ENCODE peak calls at places on chromosome 11, in five cellular contexts. S is H9, Z is IMR-90, U is neuronal stem cell, M is trophoblast cell. N is an unnamed sample.

GRCh38 chr11:1780700-1781592 is 17.2 kb upstream of the CTSD start:
- DNase-seq in S (peak; percentile 21), Z (no peak), U (no peak), M (peak; percentile 20), N (no peak)

GRCh38 chr11:130839950-130840666 is 76.2 kb downstream of the SNX19 start:
- DNase-seq in S (no peak), Z (peak; percentile 56), U (no peak), M (no peak), N (no peak)

GRCh38 chr11:62431171-62431895 is 12.5 kb downstream of the SCGB1A1 start:
- DNase-seq in S (no peak), Z (peak; percentile 92), U (no peak), M (peak; percentile 20), N (no peak)

GRCh38 chr11:116193321-116194114 is 579.3 kb downstream of the BUD13 start:
- DNase-seq in S (peak; percentile 82), Z (peak; percentile 62), U (peak; percentile 51), M (peak; percentile 36), N (peak; percentile 89)

GRCh38 chr11:559020-559620 is 1.4 kb downstream of the LMNTD2 start:
- DNase-seq in S (no peak), Z (no peak), U (no peak), M (no peak), N (no peak)

GRCh38 chr11:114092478-114092877 is 33.0 kb downstream of the ZBTB16 start:
- DNase-seq in S (no peak), Z (no peak), U (no peak), M (no peak), N (no peak)

GRCh38 chr11:65502852-65503603 is 4.2 kb downstream of the MALAT1 start:
- DNase-seq in S (no peak), Z (peak; percentile 64), U (no peak), M (peak; percentile 49), N (peak; percentile 57)

GRCh38 chr11:128324531-128325141 is 262.7 kb downstream of the ETS1 start:
- DNase-seq in S (no peak), Z (no peak), U (no peak), M (peak; percentile 47), N (no peak)

GRCh38 chr11:111231836-111232235 is 13.7 kb upstream of the POU2AF2 start:
- DNase-seq in S (no peak), Z (peak; percentile 50), U (no peak), M (no peak), N (no peak)

GRCh38 chr11:79090191-79090590 is 350.6 kb downstream of the TENM4 start:
- DNase-seq in S (no peak), Z (no peak), U (no peak), M (peak; percentile 17), N (no peak)

GRCh38 chr11:122202161-122202950 is 86.3 kb upstream of the BLID start:
- DNase-seq in S (peak; percentile 37), Z (peak; percentile 83), U (no peak), M (no peak), N (no peak)

GRCh38 chr11:733072-733471 is 14.2 kb upstream of the TALDO1 start:
- DNase-seq in S (no peak), Z (no peak), U (no peak), M (peak; percentile 84), N (no peak)

GRCh38 chr11:112280268-112281126 is 19.8 kb upstream of the PLET1 start:
- DNase-seq in S (peak; percentile 76), Z (peak; percentile 83), U (peak; percentile 66), M (peak; percentile 89), N (peak; percentile 87)

GRCh38 chr11:133913761-133914160 is 43.0 kb downstream of the IGSF9B start:
- DNase-seq in S (no peak), Z (no peak), U (no peak), M (no peak), N (no peak)

GRCh38 chr11:34915136-34916013 is 804 bp downstream of the APIP start:
- DNase-seq in S (no peak), Z (peak; percentile 40), U (no peak), M (peak; percentile 19), N (no peak)

GRCh38 chr11:132244871-132245557 is 874.6 kb downstream of the NTM start:
- DNase-seq in S (no peak), Z (no peak), U (no peak), M (no peak), N (no peak)

GRCh38 chr11:10233581-10233980 is 60.4 kb downstream of the SBF2 start:
- DNase-seq in S (no peak), Z (peak; percentile 91), U (no peak), M (peak; percentile 86), N (peak; percentile 72)

GRCh38 chr11:83078269-83078668 is 6.6 kb upstream of the RAB30 start:
- DNase-seq in S (no peak), Z (no peak), U (no peak), M (no peak), N (no peak)

GRCh38 chr11:57619331-57619730 is 21.8 kb downstream of the SERPING1 start:
- DNase-seq in S (no peak), Z (no peak), U (no peak), M (no peak), N (no peak)

GRCh38 chr11:111064118-111064517 is 181.4 kb upstream of the POU2AF2 start:
- DNase-seq in S (no peak), Z (peak; percentile 92), U (no peak), M (no peak), N (no peak)

GRCh38 chr11:14784230-14784629 is 107.8 kb downstream of the CYP2R1 start:
- DNase-seq in S (no peak), Z (no peak), U (no peak), M (no peak), N (no peak)

GRCh38 chr11:126817096-126817495 is 183.5 kb downstream of the KIRREL3 start:
- DNase-seq in S (no peak), Z (peak; percentile 84), U (no peak), M (no peak), N (no peak)

GRCh38 chr11:17734986-17735822 is 623 bp downstream of the KCNC1 start:
- DNase-seq in S (peak; percentile 80), Z (peak; percentile 69), U (peak; percentile 86), M (peak; percentile 69), N (peak; percentile 82)

GRCh38 chr11:121452609-121453150 is at the start of gene SORL1-AS1:
- DNase-seq in S (no peak), Z (peak; percentile 5), U (no peak), M (peak; percentile 10), N (peak; percentile 48)

GRCh38 chr11:44610556-44610955 is 45.1 kb downstream of the CD82 start:
- DNase-seq in S (no peak), Z (no peak), U (no peak), M (peak; percentile 79), N (no peak)

GRCh38 chr11:126212089-126212660 is 593 bp downstream of the FAM118B start:
- DNase-seq in S (no peak), Z (peak; percentile 24), U (no peak), M (peak; percentile 15), N (peak; percentile 47)

GRCh38 chr11:63764201-63764711 is 4.3 kb downstream of the ZFTA start:
- DNase-seq in S (no peak), Z (no peak), U (no peak), M (no peak), N (no peak)

GRCh38 chr11:63761870-63762661 is 6.5 kb downstream of the ZFTA start:
- DNase-seq in S (peak; percentile 88), Z (no peak), U (peak; percentile 55), M (no peak), N (peak; percentile 95)

GRCh38 chr11:63764712-63765631 is 3.6 kb downstream of the ZFTA start:
- DNase-seq in S (peak; percentile 77), Z (no peak), U (no peak), M (no peak), N (peak; percentile 85)

GRCh38 chr11:63762662-63763505 is 5.7 kb downstream of the ZFTA start:
- DNase-seq in S (peak; percentile 58), Z (no peak), U (peak; percentile 71), M (peak; percentile 52), N (peak; percentile 80)

DNA sequence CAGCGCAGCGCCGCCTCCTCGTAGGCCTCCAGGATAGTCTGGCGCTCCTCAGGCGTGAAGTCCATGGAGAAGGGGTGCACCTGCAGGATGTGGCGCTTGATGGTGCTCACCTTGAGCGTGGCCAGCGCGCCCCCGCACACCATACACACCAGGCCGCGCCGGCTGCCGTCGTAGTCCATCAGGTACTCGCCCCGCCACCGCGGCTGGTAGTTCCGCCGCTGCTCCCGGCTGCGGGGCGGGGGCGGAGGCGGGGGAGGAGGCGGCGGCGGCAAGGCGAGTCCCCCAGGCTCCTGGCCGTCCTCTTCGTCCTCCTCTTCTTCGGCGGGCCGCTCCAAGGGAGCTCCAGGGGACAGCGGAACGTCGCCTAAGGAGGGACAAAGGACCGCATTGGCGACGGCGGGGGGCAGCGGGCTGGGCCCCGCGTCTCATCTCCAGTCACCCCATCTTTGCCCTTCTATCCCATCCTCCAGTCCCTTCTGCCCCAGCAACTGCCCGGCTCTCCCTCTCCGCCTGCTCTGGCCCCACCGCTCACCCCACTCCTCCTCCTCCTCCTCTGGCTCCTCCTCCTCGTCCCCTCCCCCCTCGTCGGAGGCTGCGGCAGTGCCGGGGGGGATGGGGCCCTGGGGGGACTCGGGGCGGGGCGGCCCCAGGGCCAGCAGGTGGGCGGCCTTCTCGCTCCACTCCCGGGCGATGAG is 4.9 kb downstream of the ZFTA start:
- DNase-seq in S (peak; percentile 91), Z (no peak), U (peak; percentile 76), M (no peak), N (peak; percentile 88)
- H3K18ac ChIP-seq in S (peak overlapping the region; percentile 94), Z (no peak overlapping the region), U (peak overlapping the region; percentile 99), M (peak overlapping the region; percentile 87), N (peak overlapping the region; percentile 99)

DNA sequence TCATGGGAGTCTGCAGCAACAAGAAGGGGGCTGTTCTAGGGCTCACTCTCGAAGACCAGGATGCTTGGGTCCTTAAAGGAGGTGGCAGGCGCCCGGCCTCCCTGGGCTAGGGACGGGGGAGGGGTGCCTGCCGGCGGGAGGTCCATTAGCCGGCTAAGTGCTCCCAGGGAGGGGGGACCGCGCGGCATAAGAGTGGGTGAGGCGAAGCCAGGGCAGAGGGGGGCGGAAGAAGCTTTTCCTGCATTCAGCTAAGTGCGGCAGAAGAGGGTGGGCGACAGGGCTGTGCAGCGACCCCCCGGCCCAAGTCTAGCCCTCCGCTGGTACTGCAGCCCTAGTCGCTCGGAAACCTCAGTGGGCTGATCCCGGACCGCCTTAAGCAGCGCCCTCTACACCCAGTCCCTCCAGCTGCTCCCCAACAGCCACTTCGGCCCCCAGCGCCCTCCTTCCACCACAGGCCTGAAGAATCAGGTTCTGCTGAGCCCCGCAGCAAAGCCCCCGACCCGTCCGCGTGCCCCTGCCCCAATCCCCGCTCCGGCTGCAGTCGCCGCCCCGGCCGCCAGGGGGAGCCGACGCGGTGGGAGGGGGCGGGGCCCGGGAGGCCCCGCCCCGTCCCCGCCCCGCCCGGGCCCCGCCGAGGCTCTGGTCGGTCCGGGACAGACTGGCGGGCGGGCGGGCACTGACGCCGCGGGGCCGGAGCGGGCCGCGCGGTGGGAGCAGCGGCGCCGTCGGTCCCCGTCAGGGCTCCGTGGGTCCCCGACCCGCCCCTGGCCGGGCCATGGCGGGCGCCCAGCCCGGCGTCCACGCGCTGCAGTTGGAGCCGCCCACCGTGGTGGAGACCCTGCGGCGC is at the start of gene PLCB3:
- DNase-seq in S (peak; percentile 75), Z (no peak), U (peak; percentile 76), M (peak; percentile 72), N (peak; percentile 53)
- H3K18ac ChIP-seq in S (peak within 1 kb of the TSS; percentile 93), Z (peak within 1 kb of the TSS; percentile 68), U (peak within 1 kb of the TSS; percentile 98), M (peak within 1 kb of the TSS; percentile 76), N (peak within 1 kb of the TSS; percentile 85)

DNA sequence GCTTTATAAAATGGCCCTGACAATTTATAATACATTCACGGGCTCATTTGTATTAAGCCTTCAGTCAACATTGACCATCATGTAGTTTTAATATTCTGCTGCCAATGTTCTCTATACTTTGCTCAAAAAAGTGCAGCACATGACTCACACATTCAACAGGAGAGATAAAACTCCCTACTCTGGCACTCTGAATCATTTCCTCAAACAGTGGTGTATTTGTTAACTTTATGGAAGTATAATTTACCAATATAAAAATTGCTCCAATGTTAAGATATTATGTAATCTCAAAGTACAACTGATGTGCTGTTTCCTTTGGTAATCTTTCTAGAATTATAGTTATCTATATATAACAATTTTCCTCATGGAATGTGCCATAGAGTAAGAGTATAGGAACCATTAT is 39.9 kb downstream of the MAML2 start:
- DNase-seq in S (no peak), Z (peak; percentile 87), U (no peak), M (peak; percentile 44), N (no peak)
- H3K18ac ChIP-seq in S (no peak overlapping the region), Z (no peak overlapping the region), U (no peak overlapping the region), M (no peak overlapping the region), N (no peak overlapping the region)

GRCh38 chr11:76579752-76580151 is 90.8 kb downstream of the LRRC32 start:
- DNase-seq in S (no peak), Z (no peak), U (no peak), M (no peak), N (no peak)
- H3K18ac ChIP-seq in S (no peak overlapping the region), Z (no peak overlapping the region), U (no peak overlapping the region), M (peak overlapping the region; percentile 82), N (no peak overlapping the region)